ENCODE peak calls at places on chromosomes 13 and 19, in ten cellular contexts. Q, K, W, N, T, P, M, G, J and Z are unnamed samples.

GRCh38 chr19:44003461-44004134 is 841 bp downstream of the ZNF230 start:
- DNase-seq in W (no peak), G (no peak), K (peak; percentile 33), P (no peak), Q (no peak), T (no peak), N (no peak), J (peak; percentile 14), M (no peak), Z (peak; percentile 46)

GRCh38 chr13:102598061-102598460 is 1.3 kb downstream of the TPP2 start:
- DNase-seq in M (no peak), W (no peak), N (no peak), Q (no peak), J (no peak), G (no peak), P (no peak), K (no peak), T (no peak), Z (no peak)

GRCh38 chr13:66859078-66859477 is 371.1 kb downstream of the PCDH9 start:
- DNase-seq in G (no peak), J (no peak), N (no peak), P (no peak), K (no peak), T (no peak), W (no peak), Q (no peak), M (no peak), Z (no peak)

GRCh38 chr19:4577020-4577782 is 17.7 kb upstream of the SEMA6B start:
- DNase-seq in G (no peak), W (no peak), T (no peak), K (no peak), Q (no peak), M (no peak), N (no peak), P (peak; percentile 47), J (peak; percentile 35), Z (no peak)

GRCh38 chr13:94169783-94170513 is 309.5 kb downstream of the DCT start:
- DNase-seq in J (peak; percentile 10), K (peak; percentile 25), P (no peak), T (no peak), N (peak; percentile 35), M (peak; percentile 39), Q (no peak), G (no peak), W (no peak), Z (no peak)

GRCh38 chr13:111175948-111176347 is 60.8 kb downstream of the ARHGEF7 start:
- DNase-seq in P (no peak), N (no peak), M (no peak), Q (no peak), W (no peak), J (no peak), T (no peak), K (no peak), G (no peak), Z (no peak)

GRCh38 chr13:27293051-27293691 is 22.5 kb downstream of the RASL11A start:
- DNase-seq in T (no peak), G (no peak), K (no peak), N (no peak), J (no peak), W (no peak), P (no peak), Q (no peak), M (no peak), Z (no peak)

GRCh38 chr19:10290876-10291553 is 1.3 kb downstream of the ICAM5 start:
- DNase-seq in N (no peak), T (no peak), P (peak; percentile 56), W (no peak), Q (no peak), M (peak; percentile 75), J (no peak), K (peak; percentile 65), G (no peak), Z (no peak)

GRCh38 chr19:56538761-56539263 is at the start of gene ZFP28:
- DNase-seq in G (no peak), P (no peak), N (peak; percentile 85), W (peak; percentile 53), Q (peak; percentile 58), M (peak; percentile 92), K (no peak), J (no peak), T (no peak), Z (no peak)

GRCh38 chr13:49342404-49342803 is 94.7 kb downstream of the CDADC1 start:
- DNase-seq in J (no peak), W (no peak), P (no peak), G (no peak), Q (no peak), N (no peak), T (no peak), K (no peak), M (no peak), Z (no peak)

DNA sequence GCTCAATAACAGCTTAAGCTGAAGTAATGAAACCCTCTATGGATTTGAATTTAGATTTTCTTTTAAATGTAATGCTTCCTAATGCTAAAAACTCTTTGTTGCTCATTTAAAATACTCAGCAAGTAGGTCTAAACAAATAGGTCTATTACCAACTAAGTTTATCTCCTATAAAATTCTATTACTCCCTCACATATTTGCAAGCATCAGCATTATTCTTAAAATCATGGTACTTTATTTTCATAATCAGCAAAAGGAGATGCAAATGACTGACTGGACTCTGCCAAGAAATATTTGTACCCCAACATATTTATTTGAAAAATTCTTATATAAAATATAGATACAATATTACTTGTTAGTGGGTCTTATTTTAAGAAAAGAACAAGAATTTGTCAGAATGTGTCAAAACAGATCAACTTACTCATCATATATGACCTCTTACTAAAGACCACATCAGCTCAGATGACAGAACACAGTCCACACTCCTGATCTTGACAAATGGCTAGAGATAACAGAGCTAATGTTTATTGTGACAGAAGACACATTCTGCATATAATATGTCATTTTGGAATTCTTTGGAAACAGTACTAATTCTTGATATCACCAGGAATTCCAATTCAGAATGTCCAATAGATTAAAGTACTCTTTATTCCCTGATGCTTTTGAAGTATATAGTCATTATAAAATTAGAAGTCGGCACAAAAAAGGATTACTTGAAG is 704.6 kb upstream of the PCDH9 start:
- DNase-seq in Q (no peak), T (no peak), J (no peak), W (no peak), K (no peak), M (no peak), G (no peak), N (no peak), P (no peak), Z (no peak)
- TF ChIP-seq CTCF in Q (no peak), T (no peak), J (no peak), W (no peak), K (no peak), M (no peak), G (no peak), N (no peak), P (no peak), Z (no peak)

GRCh38 chr19:12187625-12188024 is 24.7 kb downstream of the ZNF136 start:
- DNase-seq in M (no peak), W (no peak), T (no peak), J (no peak), G (no peak), P (peak; percentile 7), K (no peak), Q (no peak), N (no peak), Z (no peak)
- H3K4me3 ChIP-seq in M (no peak overlapping the region), W (no peak overlapping the region), T (no peak overlapping the region), J (no peak overlapping the region), G (no peak overlapping the region), P (no peak overlapping the region), K (no peak overlapping the region), Q (no peak overlapping the region), N (no peak overlapping the region), Z (no peak overlapping the region)

GRCh38 chr13:53198699-53199098 is 170.1 kb downstream of the OLFM4 start:
- DNase-seq in N (no peak), J (no peak), K (no peak), G (no peak), M (no peak), W (no peak), P (no peak), Q (no peak), T (no peak), Z (no peak)

GRCh38 chr13:53198017-53198416 is 169.4 kb downstream of the OLFM4 start:
- DNase-seq in M (no peak), J (no peak), N (no peak), G (no peak), W (no peak), T (no peak), K (peak; percentile 49), Q (no peak), P (no peak), Z (no peak)

GRCh38 chr13:53201454-53202225 is 173.0 kb downstream of the OLFM4 start:
- DNase-seq in M (peak; percentile 21), Q (no peak), P (no peak), J (no peak), K (peak; percentile 77), T (no peak), N (peak; percentile 9), W (no peak), G (no peak), Z (no peak)

GRCh38 chr13:53200075-53200474 is 171.5 kb downstream of the OLFM4 start:
- DNase-seq in G (no peak), P (no peak), J (no peak), M (no peak), Q (no peak), W (no peak), K (no peak), N (no peak), T (no peak), Z (no peak)

GRCh38 chr13:53200498-53201453 is 172.2 kb downstream of the OLFM4 start:
- DNase-seq in W (no peak), Q (no peak), N (peak; percentile 41), P (no peak), J (peak; percentile 19), G (no peak), T (no peak), M (peak; percentile 53), K (peak; percentile 96), Z (no peak)
- TF ChIP-seq CTCF in W (peak; percentile 58), Q (no peak), N (peak; percentile 27), P (no peak), J (peak; percentile 34), G (no peak), T (peak; percentile 54), M (peak; percentile 59), K (peak; percentile 92), Z (peak; percentile 39)

GRCh38 chr19:7382694-7383093 is 34.0 kb downstream of the ARHGEF18 start:
- DNase-seq in K (peak; percentile 25), P (no peak), M (no peak), Q (no peak), J (no peak), T (no peak), G (no peak), N (no peak), W (no peak), Z (no peak)

GRCh38 chr19:7383284-7383683 is 34.5 kb downstream of the ARHGEF18 start:
- DNase-seq in W (no peak), M (no peak), G (no peak), Q (no peak), K (no peak), N (no peak), T (no peak), P (no peak), J (no peak), Z (no peak)

GRCh38 chr19:7385062-7385461 is 36.3 kb downstream of the ARHGEF18 start:
- DNase-seq in P (no peak), W (no peak), K (no peak), J (no peak), G (no peak), Q (no peak), M (no peak), T (no peak), N (no peak), Z (no peak)

GRCh38 chr19:7377196-7377595 is 28.5 kb downstream of the ARHGEF18 start:
- DNase-seq in W (no peak), P (no peak), Q (no peak), G (no peak), M (no peak), J (no peak), N (no peak), K (no peak), T (no peak), Z (no peak)

GRCh38 chr19:7381073-7381390 is 32.3 kb downstream of the ARHGEF18 start:
- DNase-seq in T (no peak), M (no peak), W (no peak), N (no peak), Q (no peak), K (no peak), P (no peak), G (no peak), J (no peak), Z (no peak)
- H3K4me3 ChIP-seq in T (no peak overlapping the region), M (no peak overlapping the region), W (no peak overlapping the region), N (no peak overlapping the region), Q (no peak overlapping the region), K (no peak overlapping the region), P (no peak overlapping the region), G (no peak overlapping the region), J (no peak overlapping the region), Z (no peak overlapping the region)